ENCODE peak calls at places on chromosomes 6 and 20, in six cellular contexts. One of them, this sample, is unnamed.

GRCh38 chr20:51022803-51023616 is at the start of gene KCNG1:
- DNase-seq in CD8-positive, alpha-beta T cell: no peak
- DNase-seq in RWPE1: peak
- DNase-seq in tibial nerve: no peak
- DNase-seq in IMR-90: peak
- DNase-seq in tibial artery: no peak
- DNase-seq in this sample: peak

GRCh38 chr6:148342146-148343027 is at the start of gene SASH1:
- DNase-seq in CD8-positive, alpha-beta T cell: no peak
- DNase-seq in RWPE1: peak
- DNase-seq in tibial nerve: peak
- DNase-seq in IMR-90: peak
- DNase-seq in tibial artery: peak
- DNase-seq in this sample: peak

GRCh38 chr20:11186301-11187008 is 512.7 kb upstream of the JAG1 start:
- DNase-seq in CD8-positive, alpha-beta T cell: no peak
- DNase-seq in RWPE1: peak
- DNase-seq in tibial nerve: no peak
- DNase-seq in IMR-90: peak
- DNase-seq in tibial artery: no peak
- DNase-seq in this sample: no peak

GRCh38 chr6:137247724-137248123 is 28.5 kb upstream of the IFNGR1 start:
- DNase-seq in CD8-positive, alpha-beta T cell: no peak
- DNase-seq in RWPE1: no peak
- DNase-seq in tibial nerve: no peak
- DNase-seq in IMR-90: no peak
- DNase-seq in tibial artery: no peak
- DNase-seq in this sample: no peak

GRCh38 chr6:152129606-152130249 is 322.2 kb downstream of the ESR1 start:
- DNase-seq in CD8-positive, alpha-beta T cell: no peak
- DNase-seq in RWPE1: no peak
- DNase-seq in tibial nerve: no peak
- DNase-seq in IMR-90: peak
- DNase-seq in tibial artery: no peak
- DNase-seq in this sample: no peak

GRCh38 chr6:125957845-125958244 is 1.3 kb downstream of the HINT3 start:
- DNase-seq in CD8-positive, alpha-beta T cell: no peak
- DNase-seq in RWPE1: peak
- DNase-seq in tibial nerve: no peak
- DNase-seq in IMR-90: peak
- DNase-seq in tibial artery: no peak
- DNase-seq in this sample: no peak

GRCh38 chr6:13417954-13418353 is 69.4 kb downstream of the GFOD1 start:
- DNase-seq in CD8-positive, alpha-beta T cell: no peak
- DNase-seq in RWPE1: no peak
- DNase-seq in tibial nerve: no peak
- DNase-seq in IMR-90: no peak
- DNase-seq in tibial artery: no peak
- DNase-seq in this sample: no peak

GRCh38 chr6:43055966-43056365 is 2.3 kb upstream of the CUL7 start:
- DNase-seq in CD8-positive, alpha-beta T cell: no peak
- DNase-seq in RWPE1: no peak
- DNase-seq in tibial nerve: no peak
- DNase-seq in IMR-90: no peak
- DNase-seq in tibial artery: no peak
- DNase-seq in this sample: no peak

GRCh38 chr20:45456632-45457031 is 12.9 kb upstream of the WFDC2 start:
- DNase-seq in CD8-positive, alpha-beta T cell: no peak
- DNase-seq in RWPE1: no peak
- DNase-seq in tibial nerve: no peak
- DNase-seq in IMR-90: no peak
- DNase-seq in tibial artery: no peak
- DNase-seq in this sample: no peak

GRCh38 chr20:41664584-41664983 is 46.4 kb upstream of the CHD6 start:
- DNase-seq in CD8-positive, alpha-beta T cell: no peak
- DNase-seq in RWPE1: peak
- DNase-seq in tibial nerve: no peak
- DNase-seq in IMR-90: peak
- DNase-seq in tibial artery: no peak
- DNase-seq in this sample: no peak

GRCh38 chr20:23367770-23368169 is 5.8 kb downstream of the GZF1 start:
- DNase-seq in CD8-positive, alpha-beta T cell: no peak
- DNase-seq in RWPE1: peak
- DNase-seq in tibial nerve: no peak
- DNase-seq in IMR-90: peak
- DNase-seq in tibial artery: no peak
- DNase-seq in this sample: no peak

GRCh38 chr20:59046862-59047261 is 4.3 kb upstream of the PRELID3B start:
- DNase-seq in CD8-positive, alpha-beta T cell: no peak
- DNase-seq in RWPE1: no peak
- DNase-seq in tibial nerve: no peak
- DNase-seq in IMR-90: no peak
- DNase-seq in tibial artery: no peak
- DNase-seq in this sample: no peak

GRCh38 chr6:133501675-133502275 is 260.6 kb downstream of the EYA4 start:
- DNase-seq in CD8-positive, alpha-beta T cell: no peak
- DNase-seq in RWPE1: no peak
- DNase-seq in tibial nerve: no peak
- DNase-seq in IMR-90: no peak
- DNase-seq in tibial artery: no peak
- DNase-seq in this sample: no peak

GRCh38 chr6:39430968-39431523 is 108.5 kb upstream of the KCNK16 start:
- DNase-seq in CD8-positive, alpha-beta T cell: no peak
- DNase-seq in RWPE1: no peak
- DNase-seq in tibial nerve: peak
- DNase-seq in IMR-90: no peak
- DNase-seq in tibial artery: peak
- DNase-seq in this sample: peak

GRCh38 chr6:106886444-106886843 is 88.1 kb downstream of the CD24 start:
- DNase-seq in CD8-positive, alpha-beta T cell: no peak
- DNase-seq in RWPE1: no peak
- DNase-seq in tibial nerve: no peak
- DNase-seq in IMR-90: no peak
- DNase-seq in tibial artery: no peak
- DNase-seq in this sample: no peak

GRCh38 chr6:11447265-11447664 is 90.3 kb upstream of the TMEM170B start:
- DNase-seq in CD8-positive, alpha-beta T cell: no peak
- DNase-seq in RWPE1: no peak
- DNase-seq in tibial nerve: no peak
- DNase-seq in IMR-90: no peak
- DNase-seq in tibial artery: no peak
- DNase-seq in this sample: no peak

GRCh38 chr6:122666418-122666817 is 56.2 kb downstream of the PKIB start:
- DNase-seq in CD8-positive, alpha-beta T cell: no peak
- DNase-seq in RWPE1: no peak
- DNase-seq in tibial nerve: no peak
- DNase-seq in IMR-90: no peak
- DNase-seq in tibial artery: no peak
- DNase-seq in this sample: no peak

GRCh38 chr20:22905667-22906066 is 129.4 kb upstream of the SSTR4 start:
- DNase-seq in CD8-positive, alpha-beta T cell: no peak
- DNase-seq in RWPE1: no peak
- DNase-seq in tibial nerve: peak
- DNase-seq in IMR-90: no peak
- DNase-seq in tibial artery: peak
- DNase-seq in this sample: peak

GRCh38 chr6:31083742-31084354 is 28.5 kb downstream of the C6orf15 start:
- DNase-seq in CD8-positive, alpha-beta T cell: peak
- DNase-seq in RWPE1: no peak
- DNase-seq in tibial nerve: no peak
- DNase-seq in IMR-90: peak
- DNase-seq in tibial artery: peak
- DNase-seq in this sample: no peak

GRCh38 chr20:10667077-10667401 is 6.8 kb downstream of the JAG1 start:
- DNase-seq in CD8-positive, alpha-beta T cell: no peak
- DNase-seq in RWPE1: peak
- DNase-seq in tibial nerve: no peak
- DNase-seq in IMR-90: no peak
- DNase-seq in tibial artery: peak
- DNase-seq in this sample: no peak

GRCh38 chr20:44496976-44497375 is 21.3 kb downstream of the TTPAL start:
- DNase-seq in CD8-positive, alpha-beta T cell: no peak
- DNase-seq in RWPE1: peak
- DNase-seq in tibial nerve: no peak
- DNase-seq in IMR-90: peak
- DNase-seq in tibial artery: no peak
- DNase-seq in this sample: no peak

GRCh38 chr20:63499333-63499969 is 568 bp upstream of the EEF1A2 start:
- DNase-seq in CD8-positive, alpha-beta T cell: no peak
- DNase-seq in RWPE1: no peak
- DNase-seq in tibial nerve: no peak
- DNase-seq in IMR-90: no peak
- DNase-seq in tibial artery: no peak
- DNase-seq in this sample: no peak

GRCh38 chr20:63502671-63503172 is 3.8 kb upstream of the EEF1A2 start:
- DNase-seq in CD8-positive, alpha-beta T cell: no peak
- DNase-seq in RWPE1: no peak
- DNase-seq in tibial nerve: no peak
- DNase-seq in IMR-90: no peak
- DNase-seq in tibial artery: no peak
- DNase-seq in this sample: no peak

GRCh38 chr20:63501818-63502670 is 3.2 kb upstream of the EEF1A2 start:
- DNase-seq in CD8-positive, alpha-beta T cell: no peak
- DNase-seq in RWPE1: peak
- DNase-seq in tibial nerve: no peak
- DNase-seq in IMR-90: peak
- DNase-seq in tibial artery: no peak
- DNase-seq in this sample: peak

GRCh38 chr20:63500151-63500901 is 1.4 kb upstream of the EEF1A2 start:
- DNase-seq in CD8-positive, alpha-beta T cell: no peak
- DNase-seq in RWPE1: no peak
- DNase-seq in tibial nerve: no peak
- DNase-seq in IMR-90: no peak
- DNase-seq in tibial artery: no peak
- DNase-seq in this sample: no peak

DNA sequence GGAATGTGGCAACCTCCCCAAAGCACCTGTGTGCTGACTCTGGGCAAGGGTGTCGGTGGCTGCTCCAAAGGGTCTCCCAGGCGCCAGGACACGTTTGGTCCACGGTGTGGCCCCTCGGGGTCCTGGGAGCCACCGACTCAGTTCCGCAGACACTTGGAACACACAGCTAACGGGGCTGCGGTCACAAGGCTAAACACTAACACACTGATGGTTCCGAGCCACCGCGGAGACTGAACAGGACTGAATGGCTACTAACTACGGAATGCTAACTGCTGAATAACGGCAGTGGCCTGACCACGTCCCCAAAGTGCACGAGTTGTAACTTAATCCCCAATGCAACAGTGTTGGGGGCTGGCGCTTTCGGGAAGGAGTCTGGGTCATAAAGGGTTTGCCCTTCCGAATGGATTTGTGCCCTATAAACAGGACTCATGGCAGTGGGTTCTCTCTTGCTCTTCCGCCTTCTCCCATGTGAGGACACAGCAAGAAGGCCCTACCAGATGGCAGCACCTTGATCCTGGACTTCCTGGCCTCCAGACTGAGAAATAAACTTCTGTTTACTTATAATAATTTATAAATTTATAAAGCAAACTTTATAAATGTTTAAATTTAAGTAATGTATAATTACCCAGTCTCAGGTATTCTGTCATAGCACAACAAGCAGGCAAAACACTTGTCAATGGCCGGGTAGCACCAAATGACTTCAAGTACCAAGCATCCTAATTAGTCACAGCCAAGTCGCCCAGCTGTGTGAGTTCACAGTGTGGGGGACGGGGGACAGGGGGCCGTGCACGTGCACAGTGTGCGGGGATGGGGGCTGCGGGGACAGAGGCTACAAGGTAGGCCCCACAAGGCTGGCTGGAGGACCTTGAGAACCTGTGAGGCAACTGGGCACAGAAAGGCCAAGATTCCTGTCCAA is 2.3 kb upstream of the EEF1A2 start:
- DNase-seq in CD8-positive, alpha-beta T cell: no peak
- DNase-seq in RWPE1: no peak
- DNase-seq in tibial nerve: no peak
- DNase-seq in IMR-90: no peak
- DNase-seq in tibial artery: no peak
- DNase-seq in this sample: no peak
- H3K27ac ChIP-seq in CD8-positive, alpha-beta T cell: no peak
- H3K27ac ChIP-seq in RWPE1: no peak
- H3K27ac ChIP-seq in tibial nerve: no peak
- H3K27ac ChIP-seq in IMR-90: no peak
- H3K27ac ChIP-seq in tibial artery: no peak
- H3K27ac ChIP-seq in this sample: no peak

GRCh38 chr6:164109770-164110140 is 695.2 kb downstream of the QKI start:
- DNase-seq in CD8-positive, alpha-beta T cell: no peak
- DNase-seq in RWPE1: no peak
- DNase-seq in tibial nerve: no peak
- DNase-seq in IMR-90: no peak
- DNase-seq in tibial artery: no peak
- DNase-seq in this sample: peak
- H3K27ac ChIP-seq in CD8-positive, alpha-beta T cell: no peak
- H3K27ac ChIP-seq in RWPE1: peak
- H3K27ac ChIP-seq in tibial nerve: peak
- H3K27ac ChIP-seq in IMR-90: no peak
- H3K27ac ChIP-seq in tibial artery: no peak
- H3K27ac ChIP-seq in this sample: no peak

DNA sequence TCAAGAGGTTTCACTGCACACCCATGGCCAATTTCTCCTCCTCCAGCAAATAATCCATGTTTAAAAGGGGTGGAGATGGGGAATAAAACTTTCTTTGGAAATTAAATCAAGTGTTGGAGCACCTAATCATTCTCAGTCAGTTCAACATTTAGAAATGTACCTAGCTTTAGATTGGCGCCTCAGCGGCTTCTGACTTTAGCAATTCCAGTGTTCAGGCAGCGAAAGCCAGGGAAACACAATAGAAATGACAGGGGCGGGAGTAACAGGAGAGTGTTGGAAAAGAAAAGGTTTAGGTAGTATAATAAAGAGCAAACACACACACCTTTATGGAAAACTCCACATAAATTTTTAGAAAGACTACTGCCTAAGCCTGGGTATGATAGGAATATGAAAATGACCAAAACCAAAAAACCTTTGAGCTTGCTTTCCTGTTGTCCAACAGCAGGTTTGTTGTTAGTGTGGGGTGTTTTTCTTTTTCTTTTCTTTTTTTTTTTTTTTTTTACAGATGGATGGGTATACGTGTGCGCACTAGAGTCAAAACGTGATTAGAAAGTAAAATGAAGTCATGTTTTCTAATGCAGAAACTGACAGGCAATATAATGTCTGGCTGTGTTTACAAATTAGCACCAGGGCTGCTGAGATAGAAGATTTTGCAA is 7.7 kb downstream of the TFAP2A start:
- DNase-seq in CD8-positive, alpha-beta T cell: no peak
- DNase-seq in RWPE1: no peak
- DNase-seq in tibial nerve: no peak
- DNase-seq in IMR-90: no peak
- DNase-seq in tibial artery: no peak
- DNase-seq in this sample: no peak
- H3K27ac ChIP-seq in CD8-positive, alpha-beta T cell: no peak
- H3K27ac ChIP-seq in RWPE1: no peak
- H3K27ac ChIP-seq in tibial nerve: no peak
- H3K27ac ChIP-seq in IMR-90: no peak
- H3K27ac ChIP-seq in tibial artery: no peak
- H3K27ac ChIP-seq in this sample: no peak

DNA sequence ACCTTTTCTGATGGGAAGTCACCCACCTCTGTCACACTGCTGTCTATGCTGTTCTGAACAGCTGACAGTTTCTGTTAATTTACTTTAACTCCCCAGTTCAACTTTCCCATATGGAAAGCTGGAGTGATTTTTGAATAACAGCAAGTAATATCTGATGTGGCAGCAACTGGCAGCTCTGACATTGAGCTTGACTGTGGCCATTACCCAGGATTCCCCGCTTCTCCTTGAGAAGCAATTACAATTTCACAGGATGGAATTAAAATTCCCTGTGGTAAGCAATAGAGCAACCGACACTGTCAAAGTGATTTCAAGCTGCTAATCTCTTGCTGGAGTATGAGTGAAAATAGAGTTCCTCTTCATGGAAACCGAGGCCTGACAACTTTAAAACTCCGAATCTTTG is 348.1 kb upstream of the SOX4 start:
- DNase-seq in CD8-positive, alpha-beta T cell: no peak
- DNase-seq in RWPE1: no peak
- DNase-seq in tibial nerve: no peak
- DNase-seq in IMR-90: no peak
- DNase-seq in tibial artery: no peak
- DNase-seq in this sample: no peak
- H3K27ac ChIP-seq in CD8-positive, alpha-beta T cell: no peak
- H3K27ac ChIP-seq in RWPE1: no peak
- H3K27ac ChIP-seq in tibial nerve: no peak
- H3K27ac ChIP-seq in IMR-90: no peak
- H3K27ac ChIP-seq in tibial artery: no peak
- H3K27ac ChIP-seq in this sample: no peak

This sample was measured in substantia nigra.